ENCODE peak calls at places on chromosomes 4 and X, in four cellular contexts. T, K, Q and B are unnamed samples.

GRCh38 chrX:108114541-108114940 is 23.0 kb downstream of the ATG4A start:
- DNase-seq in Q (no peak), T (no peak), K (no peak), B (no peak)

GRCh38 chr4:126938023-126938422 is 694.7 kb upstream of the INTU start:
- DNase-seq in K (no peak), Q (no peak), T (no peak), B (no peak)

GRCh38 chr4:8050555-8051206 is 107.9 kb downstream of the ABLIM2 start:
- DNase-seq in K (no peak), T (no peak), Q (peak; percentile 60), B (peak; percentile 81)

GRCh38 chrX:81241753-81242152 is 39.9 kb downstream of the SH3BGRL start:
- DNase-seq in T (no peak), K (no peak), Q (no peak), B (no peak)

GRCh38 chr4:7675612-7676320 is 241.0 kb upstream of the PSAPL1 start:
- DNase-seq in T (no peak), Q (no peak), K (no peak), B (no peak)

GRCh38 chrX:132741706-132742105 is 216.7 kb downstream of the HS6ST2 start:
- DNase-seq in T (no peak), Q (no peak), K (no peak), B (peak; percentile 16)

GRCh38 chrX:81259008-81259713 is 57.3 kb downstream of the SH3BGRL start:
- DNase-seq in K (no peak), Q (no peak), T (no peak), B (peak; percentile 48)

GRCh38 chrX:148661035-148661434 is 160.6 kb downstream of the AFF2 start:
- DNase-seq in Q (no peak), K (no peak), T (no peak), B (peak; percentile 7)

GRCh38 chr4:176193898-176194297 is 1.5 kb downstream of the SPATA4 start:
- DNase-seq in Q (no peak), T (no peak), K (peak; percentile 29), B (peak; percentile 45)

GRCh38 chr4:83230928-83231327 is 53.7 kb downstream of the COQ2 start:
- DNase-seq in K (no peak), Q (no peak), T (no peak), B (no peak)

GRCh38 chr4:167032876-167033275 is 201.4 kb downstream of the SPOCK3 start:
- DNase-seq in K (no peak), Q (no peak), T (no peak), B (no peak)

GRCh38 chr4:18106620-18107019 is 85.1 kb upstream of the LCORL start:
- DNase-seq in Q (no peak), T (no peak), K (no peak), B (no peak)

GRCh38 chr4:159787901-159788300 is 685.0 kb downstream of the RAPGEF2 start:
- DNase-seq in T (no peak), K (no peak), Q (no peak), B (peak; percentile 81)

GRCh38 chr4:82523179-82523578 is 38.6 kb downstream of the TMEM150C start:
- DNase-seq in Q (no peak), T (no peak), K (no peak), B (no peak)

GRCh38 chr4:174540175-174540574 is 17.9 kb upstream of the HPGD start:
- DNase-seq in T (no peak), K (no peak), Q (no peak), B (no peak)

GRCh38 chr4:163558539-163559044 is 64.1 kb downstream of the TMA16 start:
- DNase-seq in K (no peak), T (no peak), Q (no peak), B (no peak)

GRCh38 chr4:112448211-112448745 is 67.7 kb downstream of the NEUROG2 start:
- DNase-seq in Q (no peak), K (no peak), T (no peak), B (peak; percentile 4)

GRCh38 chr4:65669008-65669971 is 999 bp downstream of the EPHA5 start:
- DNase-seq in Q (no peak), T (no peak), K (no peak), B (peak; percentile 67)

GRCh38 chrX:153061732-153062131 is 5.5 kb downstream of the PNMA3 start:
- DNase-seq in K (no peak), T (no peak), Q (no peak), B (peak; percentile 33)

GRCh38 chr4:872241-872981 is 46.5 kb upstream of the CPLX1 start:
- DNase-seq in T (no peak), K (no peak), Q (no peak), B (no peak)

GRCh38 chrX:119638725-119639471 is 32.7 kb upstream of the NKRF start:
- DNase-seq in T (no peak), Q (no peak), K (no peak), B (no peak)

GRCh38 chrX:13937370-13938052 is 92.2 kb downstream of the GEMIN8 start:
- DNase-seq in Q (no peak), T (no peak), K (no peak), B (peak; percentile 74)

GRCh38 chrX:44036336-44036735 is 63.1 kb upstream of the NDP start:
- DNase-seq in Q (no peak), K (no peak), T (no peak), B (peak; percentile 86)

GRCh38 chr4:169557061-169557636 is 55.2 kb downstream of the NEK1 start:
- DNase-seq in Q (no peak), T (no peak), K (peak; percentile 84), B (peak; percentile 64)

GRCh38 chrX:78619829-78620228 is 39.3 kb downstream of the RTL3 start:
- DNase-seq in Q (no peak), K (no peak), T (no peak), B (peak; percentile 34)

GRCh38 chr4:7872264-7872771 is 67.3 kb downstream of the AFAP1 start:
- DNase-seq in K (no peak), T (no peak), Q (peak; percentile 50), B (peak; percentile 84)

GRCh38 chr4:110484767-110485166 is 8.8 kb downstream of the ENPEP start:
- DNase-seq in Q (no peak), T (no peak), K (no peak), B (peak; percentile 79)

GRCh38 chr4:153248641-153249198 is 44.5 kb downstream of the TRIM2 start:
- DNase-seq in Q (no peak), T (no peak), K (no peak), B (no peak)

GRCh38 chrX:68945081-68945602 is 116.3 kb downstream of the EFNB1 start:
- DNase-seq in K (no peak), T (no peak), Q (no peak), B (no peak)

GRCh38 chrX:48938721-48939416 is 18.5 kb downstream of the OTUD5 start:
- DNase-seq in Q (no peak), T (no peak), K (no peak), B (no peak)

GRCh38 chr4:159926871-159927270 is 824.0 kb downstream of the RAPGEF2 start:
- DNase-seq in T (no peak), K (peak; percentile 10), Q (no peak), B (peak; percentile 72)

GRCh38 chr4:155025762-155026457 is 182.5 kb upstream of the NPY2R start:
- DNase-seq in T (no peak), Q (no peak), K (peak; percentile 65), B (peak; percentile 55)